ENCODE peak calls at places on chromosomes 7 and 10, in nine cellular contexts. One of them, this sample, is unnamed.

GRCh38 chr10:480928-481551 is 208.4 kb downstream of the DIP2C start:
- DNase-seq in lung: no peak
- DNase-seq in upper lobe of right lung: peak; percentile 47
- DNase-seq in A549: no peak
- DNase-seq in Peyer's patch: no peak
- DNase-seq in HCT116: no peak
- DNase-seq in psoas muscle: peak; percentile 28
- DNase-seq in tibial nerve: no peak
- DNase-seq in lower lobe of right lung: no peak
- DNase-seq in this sample: peak; percentile 69

GRCh38 chr7:93212881-93213280 is 13.4 kb downstream of the HEPACAM2 start:
- DNase-seq in Peyer's patch: no peak
- DNase-seq in lower lobe of right lung: no peak
- DNase-seq in psoas muscle: no peak
- DNase-seq in tibial nerve: no peak
- DNase-seq in upper lobe of right lung: no peak
- DNase-seq in lung: no peak
- DNase-seq in HCT116: no peak
- DNase-seq in A549: no peak
- DNase-seq in this sample: no peak

GRCh38 chr10:96890172-96890513 is 58.0 kb downstream of the LCOR start:
- DNase-seq in tibial nerve: no peak
- DNase-seq in HCT116: no peak
- DNase-seq in lower lobe of right lung: no peak
- DNase-seq in Peyer's patch: no peak
- DNase-seq in lung: no peak
- DNase-seq in upper lobe of right lung: no peak
- DNase-seq in psoas muscle: no peak
- DNase-seq in A549: no peak
- DNase-seq in this sample: no peak

GRCh38 chr10:26488344-26488743 is 50.2 kb downstream of the APBB1IP start:
- DNase-seq in A549: peak; percentile 70
- DNase-seq in lower lobe of right lung: no peak
- DNase-seq in lung: no peak
- DNase-seq in tibial nerve: no peak
- DNase-seq in Peyer's patch: no peak
- DNase-seq in psoas muscle: no peak
- DNase-seq in HCT116: no peak
- DNase-seq in upper lobe of right lung: no peak
- DNase-seq in this sample: no peak

GRCh38 chr7:77331938-77332695 is 84.0 kb downstream of the GSAP start:
- DNase-seq in psoas muscle: peak; percentile 66
- DNase-seq in Peyer's patch: peak; percentile 63
- DNase-seq in A549: peak; percentile 81
- DNase-seq in tibial nerve: peak; percentile 78
- DNase-seq in HCT116: peak; percentile 87
- DNase-seq in upper lobe of right lung: peak; percentile 72
- DNase-seq in lung: peak; percentile 55
- DNase-seq in lower lobe of right lung: peak; percentile 66
- DNase-seq in this sample: peak; percentile 56

GRCh38 chr10:24894309-24894708 is 58.1 kb downstream of the PRTFDC1 start:
- DNase-seq in lower lobe of right lung: no peak
- DNase-seq in tibial nerve: no peak
- DNase-seq in psoas muscle: no peak
- DNase-seq in lung: peak; percentile 35
- DNase-seq in upper lobe of right lung: no peak
- DNase-seq in A549: peak; percentile 23
- DNase-seq in HCT116: no peak
- DNase-seq in Peyer's patch: peak; percentile 28
- DNase-seq in this sample: peak; percentile 51

GRCh38 chr7:134988161-134988560 is 1.9 kb downstream of the AGBL3 start:
- DNase-seq in lung: no peak
- DNase-seq in upper lobe of right lung: no peak
- DNase-seq in lower lobe of right lung: no peak
- DNase-seq in HCT116: no peak
- DNase-seq in psoas muscle: no peak
- DNase-seq in Peyer's patch: no peak
- DNase-seq in A549: no peak
- DNase-seq in tibial nerve: no peak
- DNase-seq in this sample: no peak

GRCh38 chr10:132545659-132546367 is 8.2 kb downstream of the INPP5A start:
- DNase-seq in psoas muscle: peak; percentile 39
- DNase-seq in A549: no peak
- DNase-seq in lung: no peak
- DNase-seq in lower lobe of right lung: no peak
- DNase-seq in Peyer's patch: no peak
- DNase-seq in tibial nerve: no peak
- DNase-seq in upper lobe of right lung: no peak
- DNase-seq in HCT116: no peak
- DNase-seq in this sample: no peak

GRCh38 chr10:33139191-33139646 is 181.2 kb upstream of the ITGB1 start:
- DNase-seq in tibial nerve: no peak
- DNase-seq in lower lobe of right lung: no peak
- DNase-seq in HCT116: no peak
- DNase-seq in psoas muscle: no peak
- DNase-seq in upper lobe of right lung: no peak
- DNase-seq in A549: peak; percentile 48
- DNase-seq in Peyer's patch: peak; percentile 21
- DNase-seq in lung: no peak
- DNase-seq in this sample: no peak

GRCh38 chr10:47063858-47064257 is 152.6 kb downstream of the PTPN20 start:
- DNase-seq in tibial nerve: no peak
- DNase-seq in lung: no peak
- DNase-seq in Peyer's patch: no peak
- DNase-seq in lower lobe of right lung: no peak
- DNase-seq in psoas muscle: no peak
- DNase-seq in upper lobe of right lung: no peak
- DNase-seq in HCT116: no peak
- DNase-seq in A549: no peak
- DNase-seq in this sample: no peak

GRCh38 chr7:151060113-151060415 is 675 bp downstream of the SLC4A2 start:
- DNase-seq in upper lobe of right lung: no peak
- DNase-seq in tibial nerve: no peak
- DNase-seq in lung: no peak
- DNase-seq in lower lobe of right lung: no peak
- DNase-seq in A549: no peak
- DNase-seq in Peyer's patch: no peak
- DNase-seq in psoas muscle: no peak
- DNase-seq in HCT116: no peak
- DNase-seq in this sample: no peak

GRCh38 chr10:29692121-29692539 is 57.4 kb upstream of the SVIL start:
- DNase-seq in A549: no peak
- DNase-seq in HCT116: no peak
- DNase-seq in lower lobe of right lung: no peak
- DNase-seq in psoas muscle: no peak
- DNase-seq in tibial nerve: no peak
- DNase-seq in Peyer's patch: no peak
- DNase-seq in upper lobe of right lung: no peak
- DNase-seq in lung: no peak
- DNase-seq in this sample: no peak

GRCh38 chr10:29691564-29692064 is 56.8 kb upstream of the SVIL start:
- DNase-seq in A549: no peak
- DNase-seq in upper lobe of right lung: no peak
- DNase-seq in Peyer's patch: no peak
- DNase-seq in tibial nerve: no peak
- DNase-seq in psoas muscle: no peak
- DNase-seq in lower lobe of right lung: no peak
- DNase-seq in lung: no peak
- DNase-seq in HCT116: no peak
- DNase-seq in this sample: peak; percentile 55

GRCh38 chr10:29688230-29688634 is 53.5 kb upstream of the SVIL start:
- DNase-seq in lung: no peak
- DNase-seq in Peyer's patch: no peak
- DNase-seq in upper lobe of right lung: no peak
- DNase-seq in psoas muscle: no peak
- DNase-seq in HCT116: peak; percentile 32
- DNase-seq in lower lobe of right lung: no peak
- DNase-seq in tibial nerve: no peak
- DNase-seq in A549: no peak
- DNase-seq in this sample: no peak

GRCh38 chr10:29687411-29688160 is 52.8 kb upstream of the SVIL start:
- DNase-seq in upper lobe of right lung: no peak
- DNase-seq in HCT116: no peak
- DNase-seq in Peyer's patch: no peak
- DNase-seq in lower lobe of right lung: peak; percentile 63
- DNase-seq in A549: no peak
- DNase-seq in psoas muscle: no peak
- DNase-seq in tibial nerve: no peak
- DNase-seq in lung: no peak
- DNase-seq in this sample: no peak

DNA sequence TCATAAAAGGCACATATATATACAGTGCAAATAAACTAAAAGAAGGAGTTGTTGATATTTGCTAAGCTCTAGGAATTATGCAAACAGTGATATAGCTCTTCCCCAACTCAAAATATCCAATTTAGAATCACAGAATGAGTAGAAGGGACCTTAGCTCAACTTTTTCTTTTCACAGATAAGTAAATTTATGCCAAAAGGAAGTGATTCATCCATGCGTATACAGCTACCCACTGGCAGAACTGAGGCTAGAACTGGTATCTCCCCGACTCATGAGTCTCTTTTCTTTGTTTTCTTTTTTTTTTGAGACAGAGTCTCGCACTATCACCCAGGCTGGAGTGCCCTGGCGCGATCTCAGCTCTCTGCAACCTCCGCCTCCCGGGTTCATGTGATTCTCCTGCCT is 54.2 kb upstream of the SVIL start:
- DNase-seq in tibial nerve: no peak
- DNase-seq in psoas muscle: no peak
- DNase-seq in HCT116: peak; percentile 33
- DNase-seq in lung: no peak
- DNase-seq in upper lobe of right lung: no peak
- DNase-seq in lower lobe of right lung: no peak
- DNase-seq in Peyer's patch: no peak
- DNase-seq in A549: peak; percentile 23
- DNase-seq in this sample: no peak
- H3K4me1 ChIP-seq in tibial nerve: peaks cover 24% of the 10 kb centered on the region
- H3K4me1 ChIP-seq in psoas muscle: peaks cover 35% of the 10 kb centered on the region
- H3K4me1 ChIP-seq in HCT116: peaks cover 40% of the 10 kb centered on the region
- H3K4me1 ChIP-seq in lung: peaks cover 9% of the 10 kb centered on the region
- H3K4me1 ChIP-seq in upper lobe of right lung: peaks cover 32% of the 10 kb centered on the region
- H3K4me1 ChIP-seq in lower lobe of right lung: peaks cover 46% of the 10 kb centered on the region
- H3K4me1 ChIP-seq in Peyer's patch: no peaks in the 10 kb centered on the region
- H3K4me1 ChIP-seq in A549: peaks cover 30% of the 10 kb centered on the region
- H3K4me1 ChIP-seq in this sample: peaks cover 32% of the 10 kb centered on the region

DNA sequence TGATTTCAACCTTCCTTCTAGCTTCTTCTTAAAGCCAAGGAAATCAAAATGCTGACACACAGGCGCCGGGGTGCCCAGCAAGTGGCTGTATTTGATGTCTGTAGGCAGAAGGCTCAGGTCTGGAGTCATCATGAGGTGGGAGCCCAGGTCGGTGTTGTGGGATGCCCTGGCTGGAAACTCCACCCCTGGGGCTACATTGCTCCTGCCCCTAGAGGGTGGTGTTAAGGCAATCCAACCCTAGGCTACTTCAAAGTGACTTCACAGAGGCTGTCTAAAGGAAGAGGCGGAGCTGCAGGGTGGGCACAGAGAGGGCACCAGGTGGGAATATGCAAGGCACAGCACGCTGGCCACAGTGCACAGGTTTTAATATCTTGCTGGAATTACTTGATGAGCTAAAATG is 200.9 kb downstream of the ADAM12 start:
- DNase-seq in A549: no peak
- DNase-seq in HCT116: no peak
- DNase-seq in upper lobe of right lung: no peak
- DNase-seq in lower lobe of right lung: no peak
- DNase-seq in Peyer's patch: no peak
- DNase-seq in psoas muscle: no peak
- DNase-seq in lung: no peak
- DNase-seq in tibial nerve: no peak
- DNase-seq in this sample: no peak
- TF ChIP-seq CTCF in A549: no peak
- TF ChIP-seq CTCF in HCT116: peak; percentile 7
- TF ChIP-seq CTCF in upper lobe of right lung: no peak
- TF ChIP-seq CTCF in lower lobe of right lung: no peak
- TF ChIP-seq CTCF in Peyer's patch: no peak
- TF ChIP-seq CTCF in psoas muscle: no peak
- TF ChIP-seq CTCF in lung: no peak
- TF ChIP-seq CTCF in tibial nerve: no peak
- TF ChIP-seq CTCF in this sample: no peak

GRCh38 chr10:119393845-119394244 is 148.7 kb downstream of the RGS10 start:
- DNase-seq in lower lobe of right lung: no peak
- DNase-seq in upper lobe of right lung: no peak
- DNase-seq in Peyer's patch: no peak
- DNase-seq in tibial nerve: no peak
- DNase-seq in psoas muscle: no peak
- DNase-seq in A549: no peak
- DNase-seq in lung: no peak
- DNase-seq in HCT116: no peak
- DNase-seq in this sample: no peak
- H3K27ac ChIP-seq in lower lobe of right lung: no peak overlapping the region
- H3K27ac ChIP-seq in upper lobe of right lung: no peak overlapping the region
- H3K27ac ChIP-seq in Peyer's patch: peak overlapping the region; percentile 35
- H3K27ac ChIP-seq in tibial nerve: no peak overlapping the region
- H3K27ac ChIP-seq in psoas muscle: no peak overlapping the region
- H3K27ac ChIP-seq in A549: no peak overlapping the region
- H3K27ac ChIP-seq in lung: no peak overlapping the region
- H3K27ac ChIP-seq in HCT116: no peak overlapping the region
- H3K27ac ChIP-seq in this sample: no peak overlapping the region

GRCh38 chr7:24885305-24885704 is 94.7 kb downstream of the OSBPL3 start:
- DNase-seq in upper lobe of right lung: no peak
- DNase-seq in Peyer's patch: no peak
- DNase-seq in lower lobe of right lung: no peak
- DNase-seq in tibial nerve: no peak
- DNase-seq in lung: no peak
- DNase-seq in HCT116: no peak
- DNase-seq in psoas muscle: no peak
- DNase-seq in A549: no peak
- DNase-seq in this sample: no peak

GRCh38 chr7:24891173-24891787 is 88.7 kb downstream of the OSBPL3 start:
- DNase-seq in lower lobe of right lung: no peak
- DNase-seq in Peyer's patch: no peak
- DNase-seq in upper lobe of right lung: no peak
- DNase-seq in HCT116: no peak
- DNase-seq in tibial nerve: no peak
- DNase-seq in lung: no peak
- DNase-seq in psoas muscle: no peak
- DNase-seq in A549: no peak
- DNase-seq in this sample: no peak

GRCh38 chr7:24885716-24886115 is 94.3 kb downstream of the OSBPL3 start:
- DNase-seq in tibial nerve: no peak
- DNase-seq in A549: no peak
- DNase-seq in HCT116: no peak
- DNase-seq in lung: no peak
- DNase-seq in psoas muscle: no peak
- DNase-seq in Peyer's patch: no peak
- DNase-seq in upper lobe of right lung: no peak
- DNase-seq in lower lobe of right lung: no peak
- DNase-seq in this sample: no peak

GRCh38 chr7:24889611-24890010 is 90.4 kb downstream of the OSBPL3 start:
- DNase-seq in upper lobe of right lung: no peak
- DNase-seq in tibial nerve: no peak
- DNase-seq in lung: no peak
- DNase-seq in HCT116: no peak
- DNase-seq in lower lobe of right lung: no peak
- DNase-seq in Peyer's patch: no peak
- DNase-seq in A549: no peak
- DNase-seq in psoas muscle: no peak
- DNase-seq in this sample: no peak

DNA sequence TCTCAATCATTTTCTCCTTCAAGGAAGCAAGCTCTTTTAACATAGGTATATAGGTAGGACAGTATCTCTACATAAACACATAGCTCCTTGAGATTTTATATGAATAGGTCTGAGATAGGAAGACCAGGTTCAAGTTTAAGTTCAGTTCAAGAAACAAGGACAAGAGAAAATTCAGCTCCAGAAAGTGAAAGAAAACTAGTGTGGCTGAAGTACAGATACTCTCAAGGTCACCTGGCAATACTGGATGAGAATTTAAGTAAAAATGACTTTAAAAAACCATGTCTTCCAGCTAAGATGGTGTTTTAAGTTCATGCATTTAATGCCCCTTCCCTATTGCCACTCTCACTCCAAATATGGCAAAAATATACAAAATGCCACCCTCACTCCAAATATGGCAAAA is 91.3 kb downstream of the OSBPL3 start:
- DNase-seq in tibial nerve: no peak
- DNase-seq in A549: no peak
- DNase-seq in HCT116: no peak
- DNase-seq in psoas muscle: no peak
- DNase-seq in upper lobe of right lung: no peak
- DNase-seq in lung: no peak
- DNase-seq in Peyer's patch: no peak
- DNase-seq in lower lobe of right lung: no peak
- DNase-seq in this sample: no peak
- H3K4me1 ChIP-seq in tibial nerve: peaks cover under 1% of the 10 kb centered on the region
- H3K4me1 ChIP-seq in A549: no peaks in the 10 kb centered on the region
- H3K4me1 ChIP-seq in HCT116: peaks cover under 1% of the 10 kb centered on the region
- H3K4me1 ChIP-seq in psoas muscle: peaks cover 21% of the 10 kb centered on the region
- H3K4me1 ChIP-seq in upper lobe of right lung: no peaks in the 10 kb centered on the region
- H3K4me1 ChIP-seq in lung: peaks cover under 1% of the 10 kb centered on the region
- H3K4me1 ChIP-seq in Peyer's patch: no peaks in the 10 kb centered on the region
- H3K4me1 ChIP-seq in lower lobe of right lung: peaks cover 13% of the 10 kb centered on the region
- H3K4me1 ChIP-seq in this sample: no peaks in the 10 kb centered on the region

This sample was measured in adrenal gland.